ENCODE peak calls at places on chromosome 4, in six cellular contexts. W is choroid plexus epithelial cell, A is cardiac muscle cell, B is tibial artery, K is BE2C, Q is fibroblast of lung. P is an unnamed sample.

GRCh38 chr4:15162465-15163283 is 160.4 kb downstream of the CPEB2 start:
- DNase-seq in W (peak; percentile 80), A (peak; percentile 20), B (no peak), K (no peak), Q (peak; percentile 76), P (no peak)

GRCh38 chr4:106329027-106329618 is 12.8 kb downstream of the AIMP1 start:
- DNase-seq in W (peak; percentile 78), A (peak; percentile 46), B (no peak), K (no peak), Q (peak; percentile 60), P (no peak)

GRCh38 chr4:76830612-76831474 is 67.1 kb downstream of the SOWAHB start:
- DNase-seq in W (peak; percentile 67), A (peak; percentile 22), B (peak; percentile 32), K (no peak), Q (peak; percentile 87), P (peak; percentile 64)

GRCh38 chr4:102593147-102593546 is 92.0 kb downstream of the NFKB1 start:
- DNase-seq in W (no peak), A (no peak), B (no peak), K (no peak), Q (no peak), P (no peak)

GRCh38 chr4:112604590-112604989 is 32.1 kb downstream of the ZGRF1 start:
- DNase-seq in W (peak; percentile 84), A (peak; percentile 78), B (no peak), K (peak; percentile 58), Q (peak; percentile 75), P (peak; percentile 2)

GRCh38 chr4:139933104-139933503 is 220.9 kb downstream of the MAML3 start:
- DNase-seq in W (no peak), A (no peak), B (no peak), K (no peak), Q (no peak), P (no peak)

GRCh38 chr4:131091896-131092295 is 1995.9 kb downstream of the C4orf33 start:
- DNase-seq in W (peak; percentile 67), A (peak; percentile 52), B (no peak), K (no peak), Q (peak; percentile 61), P (no peak)

GRCh38 chr4:186472948-186473347 is 82.4 kb downstream of the MTNR1A start:
- DNase-seq in W (peak; percentile 59), A (peak; percentile 34), B (no peak), K (no peak), Q (peak; percentile 66), P (no peak)

GRCh38 chr4:71614626-71615025 is 169.3 kb downstream of the GC start:
- DNase-seq in W (no peak), A (no peak), B (no peak), K (no peak), Q (no peak), P (no peak)

GRCh38 chr4:166989886-166990285 is 244.4 kb downstream of the SPOCK3 start:
- DNase-seq in W (no peak), A (no peak), B (no peak), K (no peak), Q (no peak), P (no peak)

GRCh38 chr4:14856076-14856926 is 146.0 kb upstream of the CPEB2 start:
- DNase-seq in W (peak; percentile 100), A (no peak), B (peak; percentile 82), K (no peak), Q (peak; percentile 100), P (peak; percentile 87)

GRCh38 chr4:95304898-95305297 is 243.9 kb downstream of the UNC5C start:
- DNase-seq in W (peak; percentile 83), A (peak; percentile 26), B (no peak), K (no peak), Q (no peak), P (no peak)

GRCh38 chr4:88107406-88108107 is 50.9 kb downstream of the ABCG2 start:
- DNase-seq in W (peak; percentile 34), A (no peak), B (no peak), K (no peak), Q (peak; percentile 43), P (peak; percentile 55)

GRCh38 chr4:71181332-71181731 is 157.5 kb upstream of the SLC4A4 start:
- DNase-seq in W (no peak), A (no peak), B (no peak), K (no peak), Q (peak; percentile 24), P (no peak)

GRCh38 chr4:112518675-112519074 is 2.7 kb upstream of the NEUROG2 start:
- DNase-seq in W (no peak), A (no peak), B (no peak), K (no peak), Q (no peak), P (no peak)

GRCh38 chr4:91198951-91199350 is 1071.8 kb downstream of the CCSER1 start:
- DNase-seq in W (peak; percentile 20), A (no peak), B (no peak), K (no peak), Q (peak; percentile 6), P (no peak)

GRCh38 chr4:159946983-159947645 is 844.2 kb downstream of the RAPGEF2 start:
- DNase-seq in W (peak; percentile 86), A (peak; percentile 72), B (no peak), K (no peak), Q (peak; percentile 50), P (no peak)

GRCh38 chr4:5381981-5382441 is 326.3 kb downstream of the EVC2 start:
- DNase-seq in W (peak; percentile 67), A (no peak), B (no peak), K (no peak), Q (peak; percentile 64), P (peak; percentile 30)

GRCh38 chr4:6109842-6110560 is 90.3 kb downstream of the JAKMIP1 start:
- DNase-seq in W (no peak), A (no peak), B (no peak), K (peak; percentile 40), Q (no peak), P (no peak)

GRCh38 chr4:153823483-153823882 is 34.6 kb upstream of the SFRP2 start:
- DNase-seq in W (no peak), A (no peak), B (no peak), K (no peak), Q (no peak), P (no peak)

GRCh38 chr4:8205241-8205707 is 6.2 kb downstream of the SH3TC1 start:
- DNase-seq in W (no peak), A (peak; percentile 57), B (no peak), K (peak; percentile 53), Q (no peak), P (no peak)
- H3K4me3 ChIP-seq in W (no peak overlapping the region), A (no peak overlapping the region), B (no peak overlapping the region), K (no peak overlapping the region), Q (no peak overlapping the region), P (no peak overlapping the region)

DNA sequence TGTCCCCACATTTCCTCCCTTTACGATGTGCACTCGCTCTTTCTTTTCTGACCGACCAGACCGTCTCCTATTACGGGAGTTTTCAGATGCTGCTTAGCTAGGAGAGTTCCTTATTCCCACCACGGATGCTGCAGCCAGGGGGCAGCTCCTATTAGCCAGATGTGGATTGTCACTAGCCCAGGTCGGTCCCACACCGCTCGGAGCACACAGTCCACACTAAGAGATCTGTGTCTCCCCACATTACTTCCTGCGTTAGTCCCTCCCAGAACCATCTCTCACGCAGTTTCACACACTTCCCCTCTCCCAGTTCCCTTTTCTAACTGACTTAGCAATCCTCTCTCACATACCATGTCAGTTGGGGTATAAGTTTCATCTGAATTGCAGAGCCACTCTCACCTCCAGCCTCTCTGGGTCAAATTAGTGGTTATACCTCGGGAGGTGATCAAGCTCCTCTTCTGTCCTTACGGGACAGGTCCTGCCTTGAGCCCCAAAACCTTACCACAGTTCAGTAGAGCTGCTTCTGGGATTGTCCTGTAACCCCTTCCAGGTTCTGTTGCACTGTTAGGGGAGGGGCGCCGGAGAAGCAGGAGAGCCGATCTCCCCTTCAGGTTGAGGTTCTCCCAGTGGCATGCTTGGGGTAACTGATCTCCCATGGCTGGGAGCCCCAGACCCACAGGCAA is 28.2 kb downstream of the SULT1E1 start:
- DNase-seq in W (no peak), A (no peak), B (peak; percentile 37), K (no peak), Q (no peak), P (no peak)
- H3K4me3 ChIP-seq in W (no peak overlapping the region), A (no peak overlapping the region), B (no peak overlapping the region), K (no peak overlapping the region), Q (no peak overlapping the region), P (no peak overlapping the region)

GRCh38 chr4:114597410-114598115 is 1.0 kb upstream of the UGT8 start:
- DNase-seq in W (no peak), A (no peak), B (no peak), K (no peak), Q (no peak), P (no peak)

GRCh38 chr4:114600672-114601071 is 2.1 kb downstream of the UGT8 start:
- DNase-seq in W (no peak), A (no peak), B (no peak), K (no peak), Q (no peak), P (no peak)

GRCh38 chr4:114600066-114600552 is 1.5 kb downstream of the UGT8 start:
- DNase-seq in W (no peak), A (peak; percentile 15), B (no peak), K (no peak), Q (no peak), P (no peak)

GRCh38 chr4:114599231-114600065 is 841 bp downstream of the UGT8 start:
- DNase-seq in W (no peak), A (peak; percentile 29), B (no peak), K (peak; percentile 6), Q (peak; percentile 13), P (peak; percentile 0)

GRCh38 chr4:114598191-114599121 is at the start of gene UGT8:
- DNase-seq in W (peak; percentile 14), A (peak; percentile 66), B (no peak), K (peak; percentile 47), Q (peak; percentile 11), P (peak; percentile 11)
- H3K4me3 ChIP-seq in W (peak within 1 kb of the TSS; percentile 42), A (peak within 1 kb of the TSS; percentile 44), B (peak within 1 kb of the TSS; percentile 44), K (peak within 1 kb of the TSS; percentile 31), Q (peak within 1 kb of the TSS; percentile 46), P (no peak within 1 kb of the TSS)

GRCh38 chr4:184806711-184807110 is 19.1 kb downstream of the ACSL1 start:
- DNase-seq in W (no peak), A (no peak), B (no peak), K (no peak), Q (no peak), P (no peak)

GRCh38 chr4:184804621-184805020 is 21.1 kb downstream of the ACSL1 start:
- DNase-seq in W (no peak), A (no peak), B (no peak), K (no peak), Q (no peak), P (no peak)

GRCh38 chr4:184807261-184807660 is 18.5 kb downstream of the ACSL1 start:
- DNase-seq in W (no peak), A (no peak), B (no peak), K (no peak), Q (peak; percentile 26), P (no peak)

GRCh38 chr4:184805462-184806245 is 20.1 kb downstream of the ACSL1 start:
- DNase-seq in W (no peak), A (no peak), B (no peak), K (peak; percentile 38), Q (peak; percentile 39), P (no peak)

DNA sequence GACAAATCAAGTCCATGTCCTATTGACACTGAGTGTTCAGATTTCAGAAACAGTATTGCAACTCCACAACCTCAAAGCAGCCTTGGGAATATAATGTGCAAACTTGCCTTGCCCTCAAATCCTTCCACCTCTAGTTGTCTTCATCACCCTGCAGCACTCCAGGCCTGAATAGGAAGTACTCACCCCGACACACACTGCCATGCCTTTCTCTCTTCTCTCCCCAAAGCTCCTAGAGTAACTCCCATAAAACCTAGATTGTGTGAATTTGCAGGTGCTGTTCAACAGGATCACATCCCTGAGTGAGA is 19.6 kb downstream of the ACSL1 start:
- DNase-seq in W (no peak), A (no peak), B (no peak), K (no peak), Q (no peak), P (no peak)
- H3K4me3 ChIP-seq in W (no peak overlapping the region), A (no peak overlapping the region), B (no peak overlapping the region), K (no peak overlapping the region), Q (no peak overlapping the region), P (no peak overlapping the region)

GRCh38 chr4:185039508-185040273 is 21.4 kb downstream of the HELT start:
- DNase-seq in W (peak; percentile 84), A (peak; percentile 64), B (peak; percentile 41), K (peak; percentile 64), Q (peak; percentile 86), P (peak; percentile 24)
- H3K4me3 ChIP-seq in W (peak overlapping the region; percentile 45), A (no peak overlapping the region), B (no peak overlapping the region), K (peak overlapping the region; percentile 51), Q (peak overlapping the region; percentile 36), P (no peak overlapping the region)

P was measured in MG63.